ENCODE peak calls at places on chromosomes 4 and X, in seven cellular contexts. One of them, this sample, is unnamed.

GRCh38 chr4:67929447-67929846 is 33.8 kb downstream of the TMPRSS11A start:
- DNase-seq in IMR-90: peak; percentile 32
- DNase-seq in MM.1S: no peak
- DNase-seq in fibroblast of lung: peak; percentile 75
- DNase-seq in hepatocyte: no peak
- DNase-seq in uterus: no peak
- DNase-seq in astrocyte: peak; percentile 68
- DNase-seq in this sample: no peak

GRCh38 chrX:81291996-81292395 is 90.1 kb downstream of the SH3BGRL start:
- DNase-seq in astrocyte: no peak
- DNase-seq in uterus: no peak
- DNase-seq in IMR-90: no peak
- DNase-seq in MM.1S: no peak
- DNase-seq in hepatocyte: no peak
- DNase-seq in fibroblast of lung: no peak
- DNase-seq in this sample: no peak

GRCh38 chr4:175412744-175413143 is 399.3 kb downstream of the GPM6A start:
- DNase-seq in MM.1S: no peak
- DNase-seq in fibroblast of lung: peak; percentile 93
- DNase-seq in astrocyte: peak; percentile 91
- DNase-seq in IMR-90: peak; percentile 63
- DNase-seq in uterus: no peak
- DNase-seq in hepatocyte: no peak
- DNase-seq in this sample: no peak

GRCh38 chr4:20544645-20545044 is 155.6 kb upstream of the PACRGL start:
- DNase-seq in uterus: no peak
- DNase-seq in MM.1S: peak; percentile 23
- DNase-seq in IMR-90: peak; percentile 71
- DNase-seq in astrocyte: peak; percentile 33
- DNase-seq in fibroblast of lung: peak; percentile 41
- DNase-seq in hepatocyte: peak; percentile 48
- DNase-seq in this sample: no peak

GRCh38 chr4:6313216-6313615 is 43.6 kb downstream of the WFS1 start:
- DNase-seq in fibroblast of lung: no peak
- DNase-seq in IMR-90: no peak
- DNase-seq in uterus: no peak
- DNase-seq in MM.1S: no peak
- DNase-seq in astrocyte: no peak
- DNase-seq in hepatocyte: no peak
- DNase-seq in this sample: no peak

GRCh38 chr4:56979674-56980073 is 978 bp downstream of the POLR2B start:
- DNase-seq in astrocyte: no peak
- DNase-seq in fibroblast of lung: no peak
- DNase-seq in uterus: no peak
- DNase-seq in IMR-90: peak; percentile 19
- DNase-seq in hepatocyte: peak; percentile 48
- DNase-seq in MM.1S: peak; percentile 56
- DNase-seq in this sample: no peak

GRCh38 chrX:25198891-25199290 is 183.1 kb upstream of the ARX start:
- DNase-seq in IMR-90: no peak
- DNase-seq in fibroblast of lung: no peak
- DNase-seq in astrocyte: no peak
- DNase-seq in uterus: no peak
- DNase-seq in MM.1S: no peak
- DNase-seq in hepatocyte: no peak
- DNase-seq in this sample: no peak

GRCh38 chr4:31088600-31089230 is 368.5 kb downstream of the PCDH7 start:
- DNase-seq in hepatocyte: no peak
- DNase-seq in fibroblast of lung: peak; percentile 90
- DNase-seq in astrocyte: peak; percentile 88
- DNase-seq in MM.1S: no peak
- DNase-seq in uterus: no peak
- DNase-seq in IMR-90: peak; percentile 83
- DNase-seq in this sample: no peak

GRCh38 chr4:10982305-10982704 is 297.7 kb upstream of the CLNK start:
- DNase-seq in astrocyte: no peak
- DNase-seq in hepatocyte: no peak
- DNase-seq in fibroblast of lung: no peak
- DNase-seq in IMR-90: no peak
- DNase-seq in uterus: no peak
- DNase-seq in MM.1S: no peak
- DNase-seq in this sample: no peak

GRCh38 chr4:87034527-87034926 is 99.7 kb downstream of the AFF1 start:
- DNase-seq in hepatocyte: no peak
- DNase-seq in fibroblast of lung: no peak
- DNase-seq in uterus: no peak
- DNase-seq in MM.1S: no peak
- DNase-seq in astrocyte: no peak
- DNase-seq in IMR-90: no peak
- DNase-seq in this sample: no peak

GRCh38 chrX:40945366-40945713 is 139.9 kb upstream of the USP9X start:
- DNase-seq in astrocyte: peak; percentile 84
- DNase-seq in fibroblast of lung: peak; percentile 87
- DNase-seq in IMR-90: peak; percentile 87
- DNase-seq in hepatocyte: peak; percentile 67
- DNase-seq in uterus: peak; percentile 62
- DNase-seq in MM.1S: no peak
- DNase-seq in this sample: peak; percentile 28

GRCh38 chr4:183139972-183140570 is 41.0 kb downstream of the WWC2 start:
- DNase-seq in astrocyte: peak; percentile 58
- DNase-seq in IMR-90: peak; percentile 58
- DNase-seq in hepatocyte: no peak
- DNase-seq in MM.1S: no peak
- DNase-seq in uterus: no peak
- DNase-seq in fibroblast of lung: peak; percentile 72
- DNase-seq in this sample: no peak

GRCh38 chrX:155819966-155820491 is 61.1 kb upstream of the VAMP7 start:
- DNase-seq in IMR-90: peak; percentile 85
- DNase-seq in fibroblast of lung: peak; percentile 79
- DNase-seq in uterus: peak; percentile 43
- DNase-seq in astrocyte: peak; percentile 75
- DNase-seq in hepatocyte: peak; percentile 84
- DNase-seq in MM.1S: peak; percentile 66
- DNase-seq in this sample: peak; percentile 35

GRCh38 chr4:84573738-84574720 is 8.9 kb upstream of the CDS1 start:
- DNase-seq in astrocyte: no peak
- DNase-seq in MM.1S: no peak
- DNase-seq in hepatocyte: no peak
- DNase-seq in IMR-90: no peak
- DNase-seq in uterus: no peak
- DNase-seq in fibroblast of lung: no peak
- DNase-seq in this sample: no peak

GRCh38 chrX:72316408-72317079 is 10.8 kb upstream of the CITED1 start:
- DNase-seq in uterus: no peak
- DNase-seq in hepatocyte: no peak
- DNase-seq in IMR-90: no peak
- DNase-seq in fibroblast of lung: no peak
- DNase-seq in astrocyte: no peak
- DNase-seq in MM.1S: no peak
- DNase-seq in this sample: no peak

GRCh38 chr4:113024373-113024772 is 25.1 kb upstream of the ANK2 start:
- DNase-seq in MM.1S: no peak
- DNase-seq in hepatocyte: no peak
- DNase-seq in uterus: no peak
- DNase-seq in fibroblast of lung: no peak
- DNase-seq in IMR-90: no peak
- DNase-seq in astrocyte: no peak
- DNase-seq in this sample: no peak

DNA sequence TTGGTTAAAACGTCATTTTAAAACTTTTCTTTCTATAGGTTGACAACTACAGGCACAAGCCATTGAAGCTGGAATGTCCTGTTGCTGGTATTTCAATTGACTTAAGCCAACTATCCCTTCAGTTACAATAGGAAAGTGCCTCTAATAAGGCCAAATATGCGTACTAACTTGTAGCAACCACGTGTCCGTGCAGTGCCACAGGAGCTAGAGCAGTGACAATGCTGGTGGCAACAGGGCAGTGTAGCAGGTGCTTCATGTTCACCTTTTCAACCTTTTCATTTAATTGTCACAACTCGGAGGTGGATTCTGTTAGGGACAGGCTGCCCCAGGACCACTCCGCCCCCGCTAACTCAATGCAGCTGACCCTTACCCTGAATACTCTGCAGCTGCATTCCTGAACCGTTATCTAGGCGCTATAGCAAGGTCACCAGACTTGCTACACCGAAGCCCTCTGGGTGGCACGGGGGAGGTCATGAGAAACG is 37.7 kb downstream of the ERVMER34-1 start:
- DNase-seq in astrocyte: no peak
- DNase-seq in MM.1S: peak; percentile 31
- DNase-seq in uterus: no peak
- DNase-seq in fibroblast of lung: peak; percentile 6
- DNase-seq in IMR-90: peak; percentile 5
- DNase-seq in hepatocyte: peak; percentile 19
- DNase-seq in this sample: no peak
- H3K4me1 ChIP-seq in astrocyte: peaks cover 26% of the 10 kb centered on the region
- H3K4me1 ChIP-seq in MM.1S: peaks cover 21% of the 10 kb centered on the region
- H3K4me1 ChIP-seq in uterus: peaks cover 10% of the 10 kb centered on the region
- H3K4me1 ChIP-seq in fibroblast of lung: peaks cover 3% of the 10 kb centered on the region
- H3K4me1 ChIP-seq in IMR-90: no peaks in the 10 kb centered on the region
- H3K4me1 ChIP-seq in hepatocyte: peaks cover 17% of the 10 kb centered on the region
- H3K4me1 ChIP-seq in this sample: peaks cover 11% of the 10 kb centered on the region

GRCh38 chr4:7787681-7788141 is 151.9 kb downstream of the AFAP1 start:
- DNase-seq in uterus: no peak
- DNase-seq in astrocyte: no peak
- DNase-seq in MM.1S: no peak
- DNase-seq in hepatocyte: no peak
- DNase-seq in IMR-90: no peak
- DNase-seq in fibroblast of lung: no peak
- DNase-seq in this sample: no peak

GRCh38 chr4:7788193-7788592 is 151.5 kb downstream of the AFAP1 start:
- DNase-seq in IMR-90: no peak
- DNase-seq in MM.1S: no peak
- DNase-seq in uterus: no peak
- DNase-seq in fibroblast of lung: no peak
- DNase-seq in astrocyte: no peak
- DNase-seq in hepatocyte: no peak
- DNase-seq in this sample: peak; percentile 28

GRCh38 chr4:7786517-7786916 is 153.1 kb downstream of the AFAP1 start:
- DNase-seq in hepatocyte: no peak
- DNase-seq in uterus: no peak
- DNase-seq in IMR-90: no peak
- DNase-seq in astrocyte: no peak
- DNase-seq in fibroblast of lung: no peak
- DNase-seq in MM.1S: no peak
- DNase-seq in this sample: no peak

GRCh38 chr4:7787067-7787466 is 152.6 kb downstream of the AFAP1 start:
- DNase-seq in fibroblast of lung: no peak
- DNase-seq in hepatocyte: no peak
- DNase-seq in uterus: no peak
- DNase-seq in astrocyte: no peak
- DNase-seq in MM.1S: no peak
- DNase-seq in IMR-90: no peak
- DNase-seq in this sample: no peak

GRCh38 chr4:7788687-7789425 is 150.8 kb downstream of the AFAP1 start:
- DNase-seq in astrocyte: no peak
- DNase-seq in MM.1S: no peak
- DNase-seq in fibroblast of lung: no peak
- DNase-seq in IMR-90: no peak
- DNase-seq in uterus: no peak
- DNase-seq in hepatocyte: no peak
- DNase-seq in this sample: no peak
- H3K36me3 ChIP-seq in astrocyte: peaks cover 69% of the 10 kb centered on the region
- H3K36me3 ChIP-seq in MM.1S: no peaks in the 10 kb centered on the region
- H3K36me3 ChIP-seq in fibroblast of lung: peaks cover 11% of the 10 kb centered on the region
- H3K36me3 ChIP-seq in IMR-90: peaks cover 71% of the 10 kb centered on the region
- H3K36me3 ChIP-seq in uterus: no peaks in the 10 kb centered on the region
- H3K36me3 ChIP-seq in hepatocyte: no peaks in the 10 kb centered on the region
- H3K36me3 ChIP-seq in this sample: no peaks in the 10 kb centered on the region

GRCh38 chr4:80045831-80046230 is 27.2 kb downstream of the ANTXR2 start:
- DNase-seq in fibroblast of lung: peak; percentile 53
- DNase-seq in hepatocyte: no peak
- DNase-seq in MM.1S: no peak
- DNase-seq in uterus: no peak
- DNase-seq in astrocyte: peak; percentile 48
- DNase-seq in IMR-90: peak; percentile 76
- DNase-seq in this sample: no peak

GRCh38 chr4:80049813-80050534 is 23.1 kb downstream of the ANTXR2 start:
- DNase-seq in MM.1S: no peak
- DNase-seq in uterus: peak; percentile 30
- DNase-seq in fibroblast of lung: no peak
- DNase-seq in astrocyte: no peak
- DNase-seq in IMR-90: no peak
- DNase-seq in hepatocyte: no peak
- DNase-seq in this sample: no peak

GRCh38 chr4:80053140-80053910 is 19.7 kb downstream of the ANTXR2 start:
- DNase-seq in astrocyte: no peak
- DNase-seq in uterus: no peak
- DNase-seq in hepatocyte: no peak
- DNase-seq in IMR-90: no peak
- DNase-seq in MM.1S: no peak
- DNase-seq in fibroblast of lung: no peak
- DNase-seq in this sample: no peak

GRCh38 chr4:80054375-80054774 is 18.7 kb downstream of the ANTXR2 start:
- DNase-seq in MM.1S: no peak
- DNase-seq in IMR-90: no peak
- DNase-seq in astrocyte: no peak
- DNase-seq in hepatocyte: no peak
- DNase-seq in fibroblast of lung: no peak
- DNase-seq in uterus: no peak
- DNase-seq in this sample: no peak

DNA sequence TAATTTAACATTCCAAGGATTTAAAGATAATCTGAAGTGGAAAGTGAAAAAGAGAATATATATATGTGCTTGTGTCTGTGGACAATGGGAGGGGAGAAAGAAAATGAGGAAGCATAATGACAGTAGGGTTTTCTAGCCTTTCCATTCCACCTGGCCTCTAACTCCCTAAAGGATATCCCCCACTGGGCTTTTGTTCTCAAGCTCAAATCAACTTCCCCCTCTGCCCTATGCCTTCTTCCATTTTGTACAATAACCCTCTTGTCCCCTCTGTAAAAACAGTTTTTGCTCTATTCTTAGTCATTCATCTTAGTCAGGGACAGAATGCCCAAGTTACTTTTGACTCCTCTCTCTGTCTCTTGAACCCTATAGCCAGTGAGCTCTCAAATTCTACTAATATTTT is 23.6 kb downstream of the ANTXR2 start:
- DNase-seq in MM.1S: no peak
- DNase-seq in fibroblast of lung: no peak
- DNase-seq in IMR-90: no peak
- DNase-seq in astrocyte: no peak
- DNase-seq in hepatocyte: no peak
- DNase-seq in uterus: no peak
- DNase-seq in this sample: no peak
- H3K4me1 ChIP-seq in MM.1S: no peaks in the 10 kb centered on the region
- H3K4me1 ChIP-seq in fibroblast of lung: no peaks in the 10 kb centered on the region
- H3K4me1 ChIP-seq in IMR-90: no peaks in the 10 kb centered on the region
- H3K4me1 ChIP-seq in astrocyte: no peaks in the 10 kb centered on the region
- H3K4me1 ChIP-seq in hepatocyte: no peaks in the 10 kb centered on the region
- H3K4me1 ChIP-seq in uterus: peaks cover 4% of the 10 kb centered on the region
- H3K4me1 ChIP-seq in this sample: peaks cover 2% of the 10 kb centered on the region

DNA sequence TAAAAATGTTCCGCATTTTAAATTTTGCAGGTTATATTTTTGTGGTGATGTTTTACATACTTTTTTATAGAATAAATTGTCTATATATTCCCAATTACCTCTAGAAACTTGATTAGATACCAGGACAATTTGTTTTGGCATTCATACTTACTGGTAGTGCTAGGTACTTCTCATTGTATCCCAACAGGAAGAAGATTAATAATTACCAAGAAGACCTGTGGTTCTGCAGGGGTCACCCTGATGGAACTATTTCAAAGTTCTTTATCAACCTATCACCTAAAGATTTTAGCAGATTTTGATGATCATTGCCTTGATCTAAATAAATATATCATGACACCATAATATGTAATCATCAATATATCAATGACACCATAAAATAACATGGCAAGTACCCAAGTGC is 22.5 kb upstream of the FAM9A start:
- DNase-seq in uterus: no peak
- DNase-seq in IMR-90: no peak
- DNase-seq in fibroblast of lung: no peak
- DNase-seq in astrocyte: no peak
- DNase-seq in hepatocyte: no peak
- DNase-seq in MM.1S: no peak
- DNase-seq in this sample: no peak
- H3K36me3 ChIP-seq in uterus: no peaks in the 10 kb centered on the region
- H3K36me3 ChIP-seq in IMR-90: no peaks in the 10 kb centered on the region
- H3K36me3 ChIP-seq in fibroblast of lung: no peaks in the 10 kb centered on the region
- H3K36me3 ChIP-seq in astrocyte: no peaks in the 10 kb centered on the region
- H3K36me3 ChIP-seq in hepatocyte: no peaks in the 10 kb centered on the region
- H3K36me3 ChIP-seq in MM.1S: no peaks in the 10 kb centered on the region
- H3K36me3 ChIP-seq in this sample: no peaks in the 10 kb centered on the region